ENCODE peak calls at places on chromosomes 6 and 20, in eight cellular contexts. V, E, I, Y, D, L, N and O are unnamed samples.

GRCh38 chr20:46240881-46241280 is 67.4 kb downstream of the CDH22 start:
- DNase-seq in V (no peak), L (no peak), I (no peak), E (no peak), N (no peak), Y (no peak), D (no peak), O (no peak)

GRCh38 chr6:141354191-141354950 is 778.4 kb upstream of the GJE1 start:
- DNase-seq in I (no peak), V (no peak), N (no peak), L (no peak), Y (peak), E (no peak), D (no peak), O (no peak)

GRCh38 chr6:110476046-110476849 is at the start of gene SLC22A16:
- DNase-seq in V (no peak), N (no peak), Y (peak), E (no peak), D (peak), I (no peak), L (no peak), O (no peak)

GRCh38 chr6:114096553-114097172 is 125.7 kb upstream of the HDAC2 start:
- DNase-seq in E (no peak), V (no peak), L (no peak), D (no peak), I (no peak), N (no peak), Y (peak), O (no peak)

GRCh38 chr6:125884656-125885055 is 71.9 kb upstream of the HINT3 start:
- DNase-seq in V (no peak), L (no peak), I (no peak), N (no peak), Y (no peak), D (no peak), E (no peak), O (no peak)

GRCh38 chr20:56710577-56711465 is 81.7 kb downstream of the TFAP2C start:
- DNase-seq in L (no peak), E (no peak), V (no peak), Y (peak), I (no peak), D (no peak), N (no peak), O (no peak)

GRCh38 chr20:43092689-43093088 is 97.0 kb downstream of the PTPRT start:
- DNase-seq in D (no peak), L (no peak), Y (no peak), N (no peak), I (no peak), V (no peak), E (no peak), O (no peak)

GRCh38 chr6:167731731-167732422 is 94.8 kb upstream of the AFDN start:
- DNase-seq in I (peak), L (no peak), V (no peak), E (no peak), N (no peak), D (no peak), Y (no peak), O (no peak)

GRCh38 chr6:153003294-153003645 is 761 bp upstream of the MTRF1L start:
- DNase-seq in L (no peak), N (peak), E (no peak), I (no peak), V (no peak), D (peak), Y (peak), O (no peak)

GRCh38 chr20:64083380-64084208 is 604 bp downstream of the LKAAEAR1 start:
- DNase-seq in D (peak), Y (peak), E (no peak), I (peak), V (peak), N (peak), L (peak), O (peak)

GRCh38 chr20:49510562-49511117 is 28.2 kb upstream of the KCNB1 start:
- DNase-seq in V (no peak), D (no peak), N (peak), L (no peak), I (no peak), Y (no peak), E (no peak), O (no peak)

GRCh38 chr6:55299285-55299684 is 28.0 kb upstream of the GFRAL start:
- DNase-seq in V (no peak), I (no peak), L (no peak), E (no peak), Y (no peak), D (no peak), N (no peak), O (no peak)

GRCh38 chr6:12361042-12361765 is 71.0 kb downstream of the EDN1 start:
- DNase-seq in Y (no peak), E (no peak), L (no peak), D (no peak), I (no peak), V (no peak), N (no peak), O (no peak)

GRCh38 chr6:71482742-71483141 is 194.1 kb downstream of the OGFRL1 start:
- DNase-seq in L (no peak), I (no peak), N (no peak), E (no peak), Y (no peak), D (no peak), V (no peak), O (no peak)

GRCh38 chr6:135251964-135252429 is 70.9 kb downstream of the MYB start:
- DNase-seq in Y (no peak), N (no peak), E (no peak), L (no peak), I (no peak), D (no peak), V (no peak), O (no peak)

GRCh38 chr20:41081276-41081814 is 52.7 kb downstream of the TOP1 start:
- DNase-seq in E (no peak), Y (no peak), L (no peak), I (no peak), D (no peak), N (no peak), V (no peak), O (no peak)

GRCh38 chr6:80544500-80545055 is 438.1 kb downstream of the BCKDHB start:
- DNase-seq in E (no peak), Y (no peak), V (no peak), I (no peak), N (no peak), L (no peak), D (no peak), O (no peak)